ENCODE peak calls at places on chromosomes 3 and 15, in ten cellular contexts. A is RWPE2, G is GM12878, Q is GM23338, I is hepatocyte, J is OCI-LY7, L is IMR-90, K is transverse colon, C is K562, T is fibroblast of lung. R is an unnamed sample. For H3K4me1, the result is how much of the 10 kb centered on the place peaks cover.

GRCh38 chr15:56765252-56765651 is 31.9 kb upstream of the ZNF280D start:
- DNase-seq in A (no peak), G (no peak), Q (no peak), I (peak), J (peak), L (peak), K (no peak), C (no peak), T (peak), R (no peak)

GRCh38 chr3:177792363-177793030 is 595.2 kb upstream of the TBL1XR1 start:
- DNase-seq in A (no peak), G (no peak), Q (no peak), I (no peak), J (no peak), L (peak), K (no peak), C (no peak), T (no peak), R (no peak)

GRCh38 chr3:3800685-3801509 is 1.7 kb downstream of the LRRN1 start:
- DNase-seq in A (no peak), G (no peak), Q (peak), I (peak), J (no peak), L (no peak), K (no peak), C (no peak), T (no peak), R (no peak)

GRCh38 chr15:89101302-89102191 is 13.3 kb downstream of the ABHD2 start:
- DNase-seq in A (peak), G (no peak), Q (no peak), I (peak), J (no peak), L (peak), K (peak), C (no peak), T (peak), R (peak)

GRCh38 chr15:33358303-33358702 is 47.5 kb downstream of the RYR3 start:
- DNase-seq in A (no peak), G (no peak), Q (no peak), I (no peak), J (no peak), L (no peak), K (no peak), C (no peak), T (no peak), R (no peak)

GRCh38 chr3:33074217-33075067 is 22.5 kb downstream of the GLB1 start:
- DNase-seq in A (no peak), G (no peak), Q (peak), I (peak), J (peak), L (peak), K (peak), C (peak), T (peak), R (peak)

GRCh38 chr3:53079791-53080555 is 34.1 kb upstream of the SFMBT1 start:
- DNase-seq in A (no peak), G (no peak), Q (no peak), I (no peak), J (no peak), L (no peak), K (no peak), C (no peak), T (no peak), R (no peak)

GRCh38 chr15:41930221-41930866 is 36.5 kb upstream of the SPTBN5 start:
- DNase-seq in A (no peak), G (peak), Q (no peak), I (peak), J (no peak), L (peak), K (peak), C (no peak), T (peak), R (peak)

GRCh38 chr3:12342151-12342550 is 53.3 kb downstream of the PPARG start:
- DNase-seq in A (no peak), G (no peak), Q (no peak), I (no peak), J (no peak), L (no peak), K (no peak), C (no peak), T (no peak), R (no peak)

GRCh38 chr3:6860911-6861330 is at the start of gene GRM7:
- DNase-seq in A (no peak), G (no peak), Q (no peak), I (peak), J (no peak), L (no peak), K (no peak), C (no peak), T (no peak), R (no peak)

GRCh38 chr15:21269121-21269520 is 171.2 kb downstream of the POTEB3 start:
- DNase-seq in A (no peak), G (no peak), Q (no peak), I (peak), J (no peak), L (no peak), K (no peak), C (no peak), T (no peak), R (peak)

GRCh38 chr3:54897028-54897711 is 30.7 kb downstream of the LRTM1 start:
- DNase-seq in A (no peak), G (no peak), Q (no peak), I (no peak), J (no peak), L (peak), K (no peak), C (no peak), T (peak), R (no peak)

GRCh38 chr3:134126153-134126552 is 96.4 kb upstream of the SLCO2A1 start:
- DNase-seq in A (no peak), G (no peak), Q (peak), I (no peak), J (no peak), L (no peak), K (no peak), C (no peak), T (peak), R (no peak)
- TF ChIP-seq CTCF in A (peak), G (no peak), Q (peak), I (no peak), J (peak), L (no peak), K (no peak), C (no peak), T (peak), R (peak)

DNA sequence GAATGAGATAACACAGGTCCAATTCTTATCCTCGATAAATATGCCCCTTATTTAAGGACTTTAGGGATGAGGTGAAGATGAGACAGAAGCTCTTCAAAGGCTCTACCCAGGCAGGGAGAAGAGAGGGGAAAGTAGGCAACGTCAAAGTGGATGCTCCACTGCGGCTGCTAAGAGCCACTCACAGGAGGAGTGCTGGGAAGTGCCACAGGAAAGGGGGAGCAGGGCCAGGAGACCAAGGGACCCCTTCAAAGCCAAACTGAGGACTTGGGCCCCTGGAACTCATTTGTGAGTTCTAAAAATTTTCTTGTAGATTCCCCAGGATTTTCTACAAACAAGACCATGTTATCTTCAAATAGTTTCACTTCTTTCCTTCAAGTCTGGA is 47.3 kb upstream of the ATG7 start:
- DNase-seq in A (no peak), G (no peak), Q (no peak), I (no peak), J (no peak), L (no peak), K (no peak), C (no peak), T (no peak), R (no peak)
- H3K4me3 ChIP-seq in A (peak), G (no peak), Q (no peak), I (no peak), J (no peak), L (no peak), K (peak), C (no peak), T (no peak), R (peak)

GRCh38 chr3:46962990-46963389 is 13.6 kb downstream of the CCDC12 start:
- DNase-seq in A (no peak), G (no peak), Q (no peak), I (no peak), J (no peak), L (no peak), K (no peak), C (no peak), T (no peak), R (no peak)
- H3K4me1 ChIP-seq in A (under half), G (half or more), Q (under half), I (half or more), J (half or more), L (under half), K (half or more), C (under half), T (under half), R (half or more)

GRCh38 chr3:142940472-142940871 is 23.0 kb downstream of the PAQR9 start:
- DNase-seq in A (no peak), G (no peak), Q (no peak), I (no peak), J (no peak), L (no peak), K (no peak), C (no peak), T (no peak), R (no peak)

GRCh38 chr3:142934897-142935269 is 28.6 kb downstream of the PAQR9 start:
- DNase-seq in A (no peak), G (no peak), Q (no peak), I (no peak), J (no peak), L (no peak), K (no peak), C (no peak), T (no peak), R (no peak)

GRCh38 chr3:142934128-142934896 is 29.2 kb downstream of the PAQR9 start:
- DNase-seq in A (no peak), G (no peak), Q (no peak), I (no peak), J (no peak), L (no peak), K (no peak), C (no peak), T (no peak), R (no peak)

GRCh38 chr3:142940000-142940399 is 23.5 kb downstream of the PAQR9 start:
- DNase-seq in A (no peak), G (no peak), Q (no peak), I (no peak), J (no peak), L (no peak), K (no peak), C (no peak), T (no peak), R (no peak)

DNA sequence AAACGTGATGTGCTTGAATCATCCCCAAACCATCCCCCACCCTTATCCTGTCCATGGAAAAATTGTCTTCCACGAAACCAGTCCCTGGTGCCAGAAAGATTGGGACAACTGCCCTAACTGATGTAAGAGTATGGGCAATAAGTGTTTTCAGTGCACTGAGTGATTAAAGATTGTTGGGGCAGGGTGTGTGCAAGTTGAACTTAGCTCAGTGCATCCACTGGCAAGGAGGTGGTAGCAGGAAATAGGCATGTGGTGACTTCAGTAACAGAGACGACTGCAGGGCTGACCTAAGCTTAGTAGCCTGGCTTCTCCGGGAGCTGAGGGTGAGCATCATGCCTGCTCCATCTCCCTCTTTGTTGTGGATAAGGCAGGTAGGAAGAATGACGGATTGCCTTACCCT is 27.5 kb downstream of the PAQR9 start:
- DNase-seq in A (no peak), G (no peak), Q (no peak), I (no peak), J (no peak), L (no peak), K (peak), C (no peak), T (no peak), R (no peak)
- TF ChIP-seq CTCF in A (no peak), G (no peak), Q (no peak), I (no peak), J (no peak), L (no peak), K (no peak), C (no peak), T (no peak), R (no peak)